ENCODE peak calls at places on chromosomes 11 and 22, in four cellular contexts. R is thoracic aorta, B is transverse colon, Y is thyroid gland. N is an unnamed sample.

GRCh38 chr22:48268771-48269552 is 1506.5 kb downstream of the TBC1D22A start:
- DNase-seq in R (no peak), B (no peak), Y (no peak), N (no peak)

GRCh38 chr11:114080769-114081168 is 21.3 kb downstream of the ZBTB16 start:
- DNase-seq in R (no peak), B (no peak), Y (peak; percentile 65), N (peak; percentile 3)

GRCh38 chr11:47296045-47296444 is 26.1 kb downstream of the MADD start:
- DNase-seq in R (no peak), B (no peak), Y (no peak), N (no peak)

GRCh38 chr11:25317221-25317620 is 820.4 kb downstream of the LUZP2 start:
- DNase-seq in R (no peak), B (no peak), Y (no peak), N (no peak)

GRCh38 chr11:131370090-131370751 is at the start of gene NTM:
- DNase-seq in R (no peak), B (peak; percentile 65), Y (peak; percentile 80), N (peak; percentile 71)

GRCh38 chr11:68303083-68303482 is 9.3 kb upstream of the LRP5 start:
- DNase-seq in R (no peak), B (no peak), Y (no peak), N (no peak)

GRCh38 chr22:29093501-29093921 is 20.7 kb downstream of the KREMEN1 start:
- DNase-seq in R (no peak), B (no peak), Y (peak; percentile 21), N (no peak)

GRCh38 chr11:61075891-61076290 is 26.4 kb upstream of the CD5 start:
- DNase-seq in R (no peak), B (peak; percentile 29), Y (no peak), N (no peak)

GRCh38 chr22:44368611-44369010 is 55.9 kb upstream of the SHISAL1 start:
- DNase-seq in R (no peak), B (no peak), Y (no peak), N (no peak)

GRCh38 chr11:47067401-47067800 is 109.3 kb downstream of the ARFGAP2 start:
- DNase-seq in R (no peak), B (no peak), Y (no peak), N (no peak)

GRCh38 chr11:116687458-116688201 is 85.2 kb downstream of the BUD13 start:
- DNase-seq in R (no peak), B (no peak), Y (no peak), N (no peak)

GRCh38 chr11:47391711-47392432 is 13.5 kb upstream of the SPI1 start:
- DNase-seq in R (no peak), B (no peak), Y (no peak), N (no peak)

GRCh38 chr11:125331357-125331756 is 164.7 kb downstream of the FEZ1 start:
- DNase-seq in R (no peak), B (no peak), Y (no peak), N (no peak)

GRCh38 chr11:69155302-69156198 is at the start of gene SMIM38:
- DNase-seq in R (no peak), B (no peak), Y (no peak), N (peak; percentile 24)

DNA sequence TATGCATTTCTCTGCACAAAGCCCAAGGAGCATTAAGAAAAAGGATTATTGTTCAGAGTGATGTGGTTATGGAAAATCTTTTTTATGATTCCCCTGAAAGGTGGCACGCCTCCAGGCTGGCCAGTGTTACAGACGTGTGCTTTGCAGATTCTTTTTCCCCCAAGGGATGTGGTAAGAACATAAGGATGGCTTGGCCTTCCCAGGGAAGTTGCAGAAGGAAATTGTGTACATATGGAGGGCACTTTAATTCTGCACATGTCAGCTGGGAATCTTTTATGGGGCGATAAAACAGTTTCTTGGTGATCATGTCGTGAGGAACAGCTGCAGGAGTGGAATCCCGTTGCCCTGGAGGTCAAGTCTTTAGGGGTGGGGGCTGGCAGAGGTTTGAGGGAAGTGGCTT is 9.7 kb downstream of the SMARCB1 start:
- DNase-seq in R (no peak), B (no peak), Y (no peak), N (no peak)
- H3K36me3 ChIP-seq in R (peaks cover 43% of the 10 kb centered on the region), B (no peaks in the 10 kb centered on the region), Y (peaks cover 67% of the 10 kb centered on the region), N (no peaks in the 10 kb centered on the region)

GRCh38 chr11:35330156-35330889 is 89.0 kb downstream of the SLC1A2 start:
- DNase-seq in R (no peak), B (no peak), Y (no peak), N (no peak)

GRCh38 chr11:35334385-35335090 is 84.8 kb downstream of the SLC1A2 start:
- DNase-seq in R (no peak), B (no peak), Y (no peak), N (no peak)

GRCh38 chr11:35327829-35328228 is 91.5 kb downstream of the SLC1A2 start:
- DNase-seq in R (no peak), B (no peak), Y (no peak), N (no peak)

GRCh38 chr11:35332524-35332923 is 86.8 kb downstream of the SLC1A2 start:
- DNase-seq in R (no peak), B (no peak), Y (no peak), N (no peak)

DNA sequence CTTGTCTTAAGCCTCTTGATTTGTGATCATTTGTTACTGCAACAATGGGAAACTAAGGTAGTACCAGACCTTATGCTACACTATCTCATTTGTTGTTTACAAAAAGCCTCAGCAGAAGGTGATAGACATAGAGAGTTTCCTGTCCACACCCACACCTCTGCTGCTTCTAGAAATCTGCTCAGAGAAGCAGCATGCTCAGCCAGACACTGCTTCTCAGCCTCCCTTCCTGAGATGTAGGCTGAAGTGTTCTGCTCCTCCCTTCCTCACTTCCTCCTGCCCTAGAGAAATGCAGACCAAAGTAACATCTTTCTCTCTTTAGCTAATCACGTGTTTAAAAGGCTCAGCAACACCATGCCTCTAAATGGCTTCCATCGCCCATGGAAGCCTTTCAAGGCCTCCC is 88.4 kb downstream of the SLC1A2 start:
- DNase-seq in R (no peak), B (no peak), Y (no peak), N (no peak)
- H3K27ac ChIP-seq in R (no peak overlapping the region), B (no peak overlapping the region), Y (no peak overlapping the region), N (no peak overlapping the region)

GRCh38 chr22:26482171-26482570 is 1.4 kb downstream of the HPS4 start:
- DNase-seq in R (no peak), B (no peak), Y (no peak), N (no peak)
- H3K4me3 ChIP-seq in R (no peak overlapping the region), B (no peak overlapping the region), Y (no peak overlapping the region), N (no peak overlapping the region)

DNA sequence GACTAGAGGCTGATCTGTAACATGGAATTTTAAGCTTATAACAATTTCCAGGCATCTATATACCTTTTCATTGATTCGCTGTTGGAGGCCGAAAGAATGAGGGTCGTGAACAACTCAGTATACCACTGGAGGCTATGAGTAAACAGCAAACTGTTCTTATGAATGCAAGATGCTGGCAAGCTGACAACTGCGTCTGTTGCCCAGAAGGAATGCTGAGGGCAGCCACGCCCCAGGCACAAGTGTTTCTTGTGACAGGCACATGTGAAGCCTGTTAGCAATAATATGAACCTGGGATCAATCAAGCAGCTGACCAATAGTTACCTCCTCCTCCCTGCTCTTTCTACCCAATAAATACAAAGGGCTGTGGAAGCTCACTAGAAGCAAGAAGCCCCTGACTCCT is 15.3 kb downstream of the RTCB start:
- DNase-seq in R (no peak), B (no peak), Y (peak; percentile 81), N (no peak)
- H3K36me3 ChIP-seq in R (peaks cover 69% of the 10 kb centered on the region), B (peaks cover 5% of the 10 kb centered on the region), Y (peaks cover 91% of the 10 kb centered on the region), N (peaks cover 34% of the 10 kb centered on the region)

GRCh38 chr11:66958232-66958955 is at the start of gene PC:
- DNase-seq in R (peak; percentile 98), B (peak; percentile 99), Y (peak; percentile 100), N (peak; percentile 100)
- H3K27ac ChIP-seq in R (peak within 1 kb of the TSS; percentile 66), B (peak within 1 kb of the TSS; percentile 87), Y (no peak within 1 kb of the TSS), N (peak within 1 kb of the TSS; percentile 80)

GRCh38 chr22:40819741-40820140 is 595 bp upstream of the SLC25A17 start:
- DNase-seq in R (no peak), B (no peak), Y (no peak), N (no peak)
- H3K4me3 ChIP-seq in R (peak overlapping the region; percentile 99), B (peak overlapping the region; percentile 92), Y (peak overlapping the region; percentile 56), N (peak overlapping the region; percentile 95)

GRCh38 chr22:46240506-46240905 is 9.6 kb downstream of the CDPF1 start:
- DNase-seq in R (no peak), B (no peak), Y (no peak), N (no peak)
- H3K36me3 ChIP-seq in R (peaks cover 4% of the 10 kb centered on the region), B (no peaks in the 10 kb centered on the region), Y (peaks cover 3% of the 10 kb centered on the region), N (no peaks in the 10 kb centered on the region)

DNA sequence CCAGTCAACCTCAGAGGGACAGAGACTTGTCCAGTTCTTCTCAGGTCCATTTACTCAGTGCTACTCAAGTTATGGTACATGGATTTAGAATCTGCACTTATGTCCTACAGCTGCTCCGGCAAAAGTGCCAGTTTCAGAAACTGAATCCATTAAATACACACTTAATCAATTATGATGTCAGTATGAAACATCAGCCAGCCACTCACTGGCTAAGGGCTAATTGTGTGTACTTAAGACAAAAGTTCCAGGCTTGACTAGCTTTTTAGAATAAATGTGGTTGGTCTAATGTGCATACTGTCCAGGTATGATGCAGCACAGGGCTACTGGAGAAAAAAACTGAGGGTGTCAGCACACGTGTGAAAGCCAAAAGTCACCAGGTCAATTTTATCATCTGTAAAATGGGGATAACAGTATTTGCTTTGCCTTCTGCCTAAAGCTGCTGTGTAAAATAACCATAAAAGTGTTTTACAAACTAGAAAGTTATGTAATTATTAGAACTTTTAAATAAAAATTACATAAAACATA is 55.4 kb upstream of the CYP2D6 start:
- DNase-seq in R (no peak), B (no peak), Y (no peak), N (peak; percentile 19)
- H3K27ac ChIP-seq in R (no peak overlapping the region), B (no peak overlapping the region), Y (no peak overlapping the region), N (no peak overlapping the region)

DNA sequence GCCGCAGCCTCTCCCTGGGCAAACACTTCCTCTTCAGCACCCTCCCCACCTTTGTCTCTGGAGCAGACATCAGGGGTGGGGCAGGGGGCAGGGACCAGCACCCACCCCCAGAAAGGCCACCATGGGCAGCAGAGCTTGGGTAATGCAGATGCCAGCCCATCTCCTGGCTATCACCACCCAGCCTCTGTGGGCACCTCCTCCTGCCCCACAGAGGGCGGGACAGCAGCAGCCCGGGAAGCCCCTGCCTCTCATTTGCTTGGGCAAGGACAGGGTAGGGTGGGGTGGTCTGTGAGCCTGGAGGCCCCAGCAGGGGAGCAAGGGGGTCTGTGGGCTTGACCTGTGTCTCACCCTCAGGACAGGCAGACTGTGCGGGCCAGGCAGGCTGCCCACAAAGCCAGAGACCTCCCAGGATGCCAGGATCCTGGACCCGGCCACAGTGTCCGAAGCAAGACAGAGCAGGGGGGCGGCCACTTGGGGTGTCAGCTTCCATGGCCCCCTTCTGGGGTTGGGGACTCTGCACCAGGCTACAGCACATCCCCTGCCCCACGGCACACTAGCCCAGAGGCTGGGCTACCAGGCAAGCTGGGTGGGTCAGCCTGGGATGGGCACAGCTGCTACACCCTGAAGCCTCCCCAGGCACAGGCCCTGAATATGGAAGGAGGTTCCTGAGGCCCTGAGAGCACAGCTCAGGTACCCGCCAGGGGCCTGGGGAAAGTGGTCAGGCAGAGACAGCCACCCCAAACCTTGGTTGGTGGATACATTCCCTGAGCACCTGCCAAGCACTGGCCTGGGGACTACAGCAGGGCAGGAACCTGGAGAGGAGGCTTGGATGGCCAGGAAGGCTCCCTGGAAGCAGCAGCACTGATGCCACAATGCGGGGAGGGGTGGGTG is 4.5 kb downstream of the RNH1 start:
- DNase-seq in R (no peak), B (no peak), Y (no peak), N (no peak)
- H3K4me3 ChIP-seq in R (no peak overlapping the region), B (no peak overlapping the region), Y (no peak overlapping the region), N (no peak overlapping the region)

N was measured in body of pancreas.